ENCODE peak calls at places on chromosomes 7 and 10, in eight cellular contexts. D is activated naive CD8-positive, alpha-beta T cell treated with anti-CD3 and anti-CD28 coated beads, Interleukin-2, amount 50 U/mL, for 24 hours; X is chondrocyte; K is pancreas; U is KBM-7; Y is Panc1; M is CD8-positive, alpha-beta T cell; Z is activated effector memory CD4-positive, alpha-beta T cell treated with Interleukin-2 at 50 U/mL for 16 hours. J is an unnamed sample.

GRCh38 chr10:115093776-115094361 is 704 bp downstream of the ATRNL1 start:
- DNase-seq in D (peak), X (no peak), K (peak), U (peak), Y (no peak), M (no peak), Z (no peak), J (no peak)

GRCh38 chr7:17275749-17276671 is 22.4 kb upstream of the AHR start:
- DNase-seq in D (no peak), X (no peak), K (no peak), U (no peak), Y (peak), M (no peak), Z (no peak), J (no peak)

GRCh38 chr10:114404171-114405010 is at the start of gene AFAP1L2:
- DNase-seq in D (no peak), X (no peak), K (peak), U (no peak), Y (no peak), M (no peak), Z (no peak), J (no peak)

GRCh38 chr7:127968547-127968946 is 62.7 kb downstream of the LRRC4 start:
- DNase-seq in D (no peak), X (no peak), K (no peak), U (no peak), Y (no peak), M (no peak), Z (no peak), J (no peak)

GRCh38 chr10:102710604-102711003 is 3.6 kb downstream of the ARL3 start:
- DNase-seq in D (no peak), X (no peak), K (no peak), U (no peak), Y (no peak), M (no peak), Z (no peak), J (no peak)

GRCh38 chr7:69596723-69597277 is 1.5 kb upstream of the AUTS2 start:
- DNase-seq in D (no peak), X (no peak), K (no peak), U (no peak), Y (no peak), M (no peak), Z (no peak), J (no peak)

GRCh38 chr7:27846388-27846787 is 106.4 kb downstream of the TAX1BP1 start:
- DNase-seq in D (no peak), X (no peak), K (no peak), U (no peak), Y (no peak), M (no peak), Z (no peak), J (no peak)

GRCh38 chr7:103106336-103107070 is 31.6 kb downstream of the ARMC10 start:
- DNase-seq in D (no peak), X (no peak), K (peak), U (no peak), Y (no peak), M (no peak), Z (no peak), J (no peak)

GRCh38 chr10:35946556-35946955 is 304.5 kb upstream of the FZD8 start:
- DNase-seq in D (no peak), X (no peak), K (no peak), U (no peak), Y (no peak), M (no peak), Z (no peak), J (no peak)

GRCh38 chr10:90775351-90776028 is 82.3 kb downstream of the HTR7 start:
- DNase-seq in D (no peak), X (no peak), K (no peak), U (no peak), Y (no peak), M (no peak), Z (no peak), J (no peak)

GRCh38 chr7:31458203-31458602 is 55.7 kb upstream of the ITPRID1 start:
- DNase-seq in D (no peak), X (no peak), K (no peak), U (no peak), Y (no peak), M (no peak), Z (no peak), J (no peak)